ENCODE peak calls at places on chromosomes 3 and 15, in six cellular contexts. One of them, this sample, is unnamed.

GRCh38 chr3:196246612-196247308 is 30.4 kb downstream of the SLC51A start:
- DNase-seq in PC-3: peak
- DNase-seq in breast epithelium: no peak
- DNase-seq in AG09309: peak
- DNase-seq in fibroblast of lung: peak
- DNase-seq in A549: no peak
- DNase-seq in this sample: peak

GRCh38 chr3:53198256-53198977 is 37.4 kb downstream of the PRKCD start:
- DNase-seq in fibroblast of lung: no peak
- DNase-seq in PC-3: no peak
- DNase-seq in breast epithelium: no peak
- DNase-seq in A549: no peak
- DNase-seq in AG09309: no peak
- DNase-seq in this sample: no peak

GRCh38 chr3:106566277-106566676 is 697.5 kb upstream of the CBLB start:
- DNase-seq in PC-3: no peak
- DNase-seq in AG09309: no peak
- DNase-seq in breast epithelium: no peak
- DNase-seq in fibroblast of lung: no peak
- DNase-seq in A549: no peak
- DNase-seq in this sample: peak

GRCh38 chr3:142787719-142788118 is 63.9 kb downstream of the TRPC1 start:
- DNase-seq in breast epithelium: no peak
- DNase-seq in PC-3: no peak
- DNase-seq in AG09309: no peak
- DNase-seq in fibroblast of lung: no peak
- DNase-seq in A549: no peak
- DNase-seq in this sample: no peak

GRCh38 chr3:25169146-25169545 is 258.9 kb upstream of the RARB start:
- DNase-seq in A549: no peak
- DNase-seq in PC-3: no peak
- DNase-seq in breast epithelium: no peak
- DNase-seq in AG09309: no peak
- DNase-seq in fibroblast of lung: no peak
- DNase-seq in this sample: no peak

GRCh38 chr3:136114421-136114820 is 81.7 kb downstream of the MSL2 start:
- DNase-seq in A549: no peak
- DNase-seq in fibroblast of lung: no peak
- DNase-seq in AG09309: no peak
- DNase-seq in PC-3: no peak
- DNase-seq in breast epithelium: no peak
- DNase-seq in this sample: peak

GRCh38 chr3:40398346-40398745 is 11.4 kb downstream of the ENTPD3 start:
- DNase-seq in breast epithelium: no peak
- DNase-seq in AG09309: no peak
- DNase-seq in PC-3: peak
- DNase-seq in fibroblast of lung: no peak
- DNase-seq in A549: no peak
- DNase-seq in this sample: no peak

GRCh38 chr3:102180291-102180931 is 254.4 kb upstream of the ZPLD1 start:
- DNase-seq in PC-3: peak
- DNase-seq in AG09309: peak
- DNase-seq in A549: no peak
- DNase-seq in fibroblast of lung: peak
- DNase-seq in breast epithelium: no peak
- DNase-seq in this sample: peak

GRCh38 chr3:50156549-50156948 is 1.4 kb downstream of the SEMA3F start:
- DNase-seq in AG09309: no peak
- DNase-seq in breast epithelium: no peak
- DNase-seq in fibroblast of lung: no peak
- DNase-seq in PC-3: no peak
- DNase-seq in A549: no peak
- DNase-seq in this sample: no peak

GRCh38 chr3:50155491-50155878 is 361 bp downstream of the SEMA3F start:
- DNase-seq in fibroblast of lung: no peak
- DNase-seq in A549: no peak
- DNase-seq in breast epithelium: no peak
- DNase-seq in PC-3: no peak
- DNase-seq in AG09309: no peak
- DNase-seq in this sample: no peak

GRCh38 chr3:50157821-50158556 is 2.9 kb downstream of the SEMA3F start:
- DNase-seq in breast epithelium: no peak
- DNase-seq in AG09309: no peak
- DNase-seq in fibroblast of lung: no peak
- DNase-seq in A549: no peak
- DNase-seq in PC-3: no peak
- DNase-seq in this sample: no peak

GRCh38 chr3:50155891-50156290 is 767 bp downstream of the SEMA3F start:
- DNase-seq in breast epithelium: no peak
- DNase-seq in PC-3: no peak
- DNase-seq in AG09309: no peak
- DNase-seq in fibroblast of lung: no peak
- DNase-seq in A549: no peak
- DNase-seq in this sample: no peak

GRCh38 chr3:50156991-50157493 is 1.9 kb downstream of the SEMA3F start:
- DNase-seq in A549: peak
- DNase-seq in PC-3: no peak
- DNase-seq in fibroblast of lung: peak
- DNase-seq in AG09309: no peak
- DNase-seq in breast epithelium: no peak
- DNase-seq in this sample: peak
- H3K4me3 ChIP-seq in A549: peak
- H3K4me3 ChIP-seq in PC-3: peak
- H3K4me3 ChIP-seq in fibroblast of lung: peak
- H3K4me3 ChIP-seq in AG09309: peak
- H3K4me3 ChIP-seq in breast epithelium: peak
- H3K4me3 ChIP-seq in this sample: peak

DNA sequence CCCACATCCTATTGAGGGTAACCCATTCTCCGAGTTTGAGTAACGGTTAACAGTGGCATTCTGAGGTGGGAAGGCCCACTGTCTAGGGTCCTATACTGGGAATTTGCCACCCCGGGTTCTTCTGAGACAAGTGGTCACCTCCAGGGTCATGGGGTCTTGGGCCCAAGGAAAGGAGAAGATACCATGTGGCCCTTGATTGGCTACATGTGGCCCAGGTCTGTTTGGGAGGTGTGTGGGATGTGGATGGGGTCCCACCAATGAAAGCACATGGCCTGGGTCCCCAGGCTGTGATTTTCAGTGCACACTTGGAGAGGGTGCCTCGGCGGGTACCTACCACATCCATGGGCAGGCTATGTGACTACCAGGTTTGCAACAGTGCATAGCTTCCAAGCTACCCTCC is 214.4 kb downstream of the UBE3A start:
- DNase-seq in fibroblast of lung: no peak
- DNase-seq in PC-3: no peak
- DNase-seq in breast epithelium: no peak
- DNase-seq in A549: no peak
- DNase-seq in AG09309: no peak
- DNase-seq in this sample: no peak
- TF ChIP-seq CTCF in fibroblast of lung: no peak
- TF ChIP-seq CTCF in PC-3: no peak
- TF ChIP-seq CTCF in breast epithelium: no peak
- TF ChIP-seq CTCF in A549: no peak
- TF ChIP-seq CTCF in AG09309: no peak
- TF ChIP-seq CTCF in this sample: no peak

GRCh38 chr3:49901351-49902339 is 2.0 kb downstream of the MST1R start:
- DNase-seq in fibroblast of lung: peak
- DNase-seq in AG09309: no peak
- DNase-seq in breast epithelium: no peak
- DNase-seq in PC-3: peak
- DNase-seq in A549: no peak
- DNase-seq in this sample: no peak
- H3K4me3 ChIP-seq in fibroblast of lung: no peak
- H3K4me3 ChIP-seq in AG09309: no peak
- H3K4me3 ChIP-seq in breast epithelium: no peak
- H3K4me3 ChIP-seq in PC-3: peak
- H3K4me3 ChIP-seq in A549: peak
- H3K4me3 ChIP-seq in this sample: no peak

DNA sequence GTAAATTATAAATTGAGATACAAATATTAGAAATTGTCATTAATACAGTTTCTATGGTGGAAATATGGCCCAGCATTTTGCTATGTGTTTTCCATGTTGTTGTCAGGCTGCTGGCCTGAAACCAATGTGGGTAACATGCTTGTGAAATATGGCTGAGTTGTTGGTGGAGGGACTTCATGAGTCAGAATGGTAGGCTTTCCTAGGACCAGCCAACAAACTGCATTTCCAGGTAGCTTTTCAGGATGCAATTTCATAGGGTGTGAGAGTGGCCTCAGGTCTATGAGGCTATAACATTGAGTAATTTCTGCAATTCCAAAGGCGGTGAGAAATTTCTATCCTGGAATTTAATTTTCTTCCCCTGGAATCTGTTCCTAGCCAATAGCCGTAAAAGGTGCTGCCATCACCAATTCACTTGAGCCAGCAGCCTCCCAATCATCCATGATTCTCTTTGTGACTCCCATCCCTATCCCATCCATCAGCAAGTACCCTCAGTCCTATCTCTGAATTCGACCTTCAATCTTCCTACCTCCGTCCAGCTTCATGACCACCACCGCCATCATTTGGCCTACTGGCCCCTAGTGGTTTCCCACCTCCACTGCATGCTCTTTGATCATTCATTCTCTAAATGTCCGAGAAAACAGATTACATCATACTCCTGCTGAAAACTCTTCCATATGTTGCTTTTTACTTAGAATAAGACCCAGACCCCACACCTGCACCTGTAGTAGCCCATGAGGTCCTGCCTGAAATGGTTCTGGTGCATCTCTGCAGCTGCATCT is 276.6 kb upstream of the CFAP20DC start:
- DNase-seq in AG09309: no peak
- DNase-seq in PC-3: no peak
- DNase-seq in fibroblast of lung: no peak
- DNase-seq in breast epithelium: no peak
- DNase-seq in A549: no peak
- DNase-seq in this sample: no peak
- TF ChIP-seq CTCF in AG09309: no peak
- TF ChIP-seq CTCF in PC-3: peak
- TF ChIP-seq CTCF in fibroblast of lung: peak
- TF ChIP-seq CTCF in breast epithelium: no peak
- TF ChIP-seq CTCF in A549: no peak
- TF ChIP-seq CTCF in this sample: peak

GRCh38 chr3:137761099-137761562 is 3.0 kb upstream of the SOX14 start:
- DNase-seq in fibroblast of lung: no peak
- DNase-seq in A549: no peak
- DNase-seq in breast epithelium: no peak
- DNase-seq in AG09309: no peak
- DNase-seq in PC-3: no peak
- DNase-seq in this sample: no peak

GRCh38 chr3:137761563-137762503 is 2.3 kb upstream of the SOX14 start:
- DNase-seq in breast epithelium: no peak
- DNase-seq in PC-3: no peak
- DNase-seq in A549: no peak
- DNase-seq in AG09309: no peak
- DNase-seq in fibroblast of lung: no peak
- DNase-seq in this sample: no peak

GRCh38 chr3:137762674-137763593 is 1.2 kb upstream of the SOX14 start:
- DNase-seq in AG09309: no peak
- DNase-seq in fibroblast of lung: no peak
- DNase-seq in breast epithelium: no peak
- DNase-seq in A549: no peak
- DNase-seq in PC-3: no peak
- DNase-seq in this sample: no peak

GRCh38 chr3:137759505-137759904 is 4.6 kb upstream of the SOX14 start:
- DNase-seq in PC-3: no peak
- DNase-seq in breast epithelium: no peak
- DNase-seq in A549: no peak
- DNase-seq in AG09309: no peak
- DNase-seq in fibroblast of lung: no peak
- DNase-seq in this sample: no peak

GRCh38 chr3:137760341-137761098 is 3.6 kb upstream of the SOX14 start:
- DNase-seq in PC-3: no peak
- DNase-seq in fibroblast of lung: no peak
- DNase-seq in A549: no peak
- DNase-seq in breast epithelium: no peak
- DNase-seq in AG09309: no peak
- DNase-seq in this sample: no peak
- H3K4me3 ChIP-seq in PC-3: no peak
- H3K4me3 ChIP-seq in fibroblast of lung: no peak
- H3K4me3 ChIP-seq in A549: no peak
- H3K4me3 ChIP-seq in breast epithelium: no peak
- H3K4me3 ChIP-seq in AG09309: no peak
- H3K4me3 ChIP-seq in this sample: no peak

GRCh38 chr15:79682851-79683288 is 213.9 kb downstream of the MTHFS start:
- DNase-seq in fibroblast of lung: peak
- DNase-seq in AG09309: peak
- DNase-seq in PC-3: peak
- DNase-seq in breast epithelium: no peak
- DNase-seq in A549: peak
- DNase-seq in this sample: peak
- TF ChIP-seq CTCF in fibroblast of lung: no peak
- TF ChIP-seq CTCF in AG09309: no peak
- TF ChIP-seq CTCF in PC-3: no peak
- TF ChIP-seq CTCF in breast epithelium: no peak
- TF ChIP-seq CTCF in A549: no peak
- TF ChIP-seq CTCF in this sample: no peak

DNA sequence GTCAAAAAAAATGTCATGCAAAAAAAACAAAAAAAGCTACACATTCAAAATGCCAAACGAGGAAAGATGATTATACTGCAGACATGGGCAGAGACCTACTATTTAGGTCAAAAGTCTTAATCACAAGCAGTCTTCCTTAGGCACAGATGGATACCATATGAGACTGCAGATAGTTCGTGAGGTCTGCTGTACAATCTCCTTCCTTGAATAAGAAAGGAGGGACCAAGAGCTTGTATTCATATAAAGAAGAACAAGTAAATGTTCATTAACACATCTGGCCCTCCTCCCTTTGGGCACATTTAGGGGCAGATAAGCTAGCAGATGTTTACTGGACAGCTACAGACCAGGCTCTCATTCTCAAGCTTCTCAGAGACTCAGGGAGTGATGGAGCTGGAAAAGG is 45.3 kb downstream of the ANXA2 start:
- DNase-seq in AG09309: no peak
- DNase-seq in PC-3: no peak
- DNase-seq in fibroblast of lung: no peak
- DNase-seq in breast epithelium: no peak
- DNase-seq in A549: no peak
- DNase-seq in this sample: no peak
- H3K4me3 ChIP-seq in AG09309: no peak
- H3K4me3 ChIP-seq in PC-3: no peak
- H3K4me3 ChIP-seq in fibroblast of lung: no peak
- H3K4me3 ChIP-seq in breast epithelium: no peak
- H3K4me3 ChIP-seq in A549: no peak
- H3K4me3 ChIP-seq in this sample: no peak

GRCh38 chr15:89090791-89091666 is 2.8 kb downstream of the ABHD2 start:
- DNase-seq in fibroblast of lung: peak
- DNase-seq in A549: no peak
- DNase-seq in PC-3: peak
- DNase-seq in breast epithelium: no peak
- DNase-seq in AG09309: peak
- DNase-seq in this sample: peak
- TF ChIP-seq CTCF in fibroblast of lung: peak
- TF ChIP-seq CTCF in A549: peak
- TF ChIP-seq CTCF in PC-3: peak
- TF ChIP-seq CTCF in breast epithelium: no peak
- TF ChIP-seq CTCF in AG09309: no peak
- TF ChIP-seq CTCF in this sample: peak

GRCh38 chr15:48541659-48542334 is 103.7 kb downstream of the FBN1 start:
- DNase-seq in PC-3: peak
- DNase-seq in fibroblast of lung: peak
- DNase-seq in breast epithelium: no peak
- DNase-seq in AG09309: peak
- DNase-seq in A549: no peak
- DNase-seq in this sample: peak
- H3K4me3 ChIP-seq in PC-3: no peak
- H3K4me3 ChIP-seq in fibroblast of lung: peak
- H3K4me3 ChIP-seq in breast epithelium: no peak
- H3K4me3 ChIP-seq in AG09309: peak
- H3K4me3 ChIP-seq in A549: no peak
- H3K4me3 ChIP-seq in this sample: no peak

This sample was measured in choroid plexus epithelial cell.